ENCODE peak calls at places on chromosomes 1 and 21, in five cellular contexts. B, N, S, F and R are unnamed samples.
A peak's percentile ranks its signal among the peaks of the same experiment; 100 is the strongest.

GRCh38 chr1:12604114-12604874 is 13.7 kb downstream of the DHRS3 start:
- DNase-seq in B (no peak), N (peak; percentile 99), S (peak; percentile 51), F (peak; percentile 94), R (peak; percentile 90)

GRCh38 chr1:183355181-183355580 is 63.0 kb downstream of the NMNAT2 start:
- DNase-seq in B (no peak), N (no peak), S (no peak), F (no peak), R (no peak)

GRCh38 chr21:39630827-39631226 is 18.1 kb downstream of the B3GALT5 start:
- DNase-seq in B (no peak), N (peak; percentile 3), S (no peak), F (no peak), R (no peak)

GRCh38 chr1:37606481-37607263 is 10.9 kb upstream of the GNL2 start:
- DNase-seq in B (no peak), N (peak; percentile 25), S (no peak), F (no peak), R (no peak)

GRCh38 chr1:2135425-2135824 is 59.1 kb downstream of the FAAP20 start:
- DNase-seq in B (peak; percentile 78), N (peak; percentile 85), S (peak; percentile 43), F (peak; percentile 93), R (no peak)

GRCh38 chr21:38567577-38568360 is 69.5 kb upstream of the ERG start:
- DNase-seq in B (no peak), N (peak; percentile 6), S (no peak), F (no peak), R (peak; percentile 4)

GRCh38 chr1:41255978-41256377 is 13.9 kb upstream of the SCMH1 start:
- DNase-seq in B (no peak), N (peak; percentile 8), S (no peak), F (no peak), R (no peak)

GRCh38 chr1:224498574-224499170 is 64.1 kb upstream of the WDR26 start:
- DNase-seq in B (no peak), N (peak; percentile 76), S (peak; percentile 46), F (peak; percentile 89), R (no peak)

GRCh38 chr21:34846601-34847112 is 177.9 kb downstream of the CLIC6 start:
- DNase-seq in B (no peak), N (peak; percentile 89), S (no peak), F (peak; percentile 92), R (peak; percentile 61)

GRCh38 chr1:200707116-200707515 is 31.6 kb upstream of the CAMSAP2 start:
- DNase-seq in B (no peak), N (no peak), S (no peak), F (no peak), R (no peak)

GRCh38 chr1:18778437-18778836 is 81.0 kb downstream of the TAS1R2 start:
- DNase-seq in B (no peak), N (no peak), S (no peak), F (no peak), R (no peak)
- H3K27me3 ChIP-seq in B (peaks cover 3% of the 10 kb centered on the region), N (peaks cover 7% of the 10 kb centered on the region), S (no peaks in the 10 kb centered on the region), F (peaks cover 78% of the 10 kb centered on the region), R (peaks cover 4% of the 10 kb centered on the region)

GRCh38 chr1:212070720-212071302 is 35.3 kb downstream of the DTL start:
- DNase-seq in B (peak; percentile 5), N (peak; percentile 70), S (no peak), F (no peak), R (peak; percentile 8)

GRCh38 chr1:212074313-212074712 is 38.8 kb downstream of the DTL start:
- DNase-seq in B (no peak), N (no peak), S (no peak), F (no peak), R (no peak)

GRCh38 chr1:212072047-212072446 is 36.5 kb downstream of the DTL start:
- DNase-seq in B (no peak), N (no peak), S (no peak), F (no peak), R (no peak)

GRCh38 chr1:212074856-212075255 is 39.3 kb downstream of the DTL start:
- DNase-seq in B (no peak), N (no peak), S (no peak), F (no peak), R (no peak)

GRCh38 chr1:212073490-212073889 is 37.9 kb downstream of the DTL start:
- DNase-seq in B (no peak), N (peak; percentile 4), S (no peak), F (no peak), R (no peak)
- TF ChIP-seq CTCF in B (no peak), N (peak; percentile 25), S (no peak), F (no peak), R (no peak)

GRCh38 chr1:190479028-190479427 is 1.4 kb upstream of the BRINP3 start:
- DNase-seq in B (no peak), N (peak; percentile 5), S (no peak), F (no peak), R (no peak)

GRCh38 chr1:190478193-190479007 is 736 bp upstream of the BRINP3 start:
- DNase-seq in B (no peak), N (peak; percentile 37), S (no peak), F (no peak), R (no peak)

GRCh38 chr1:190477687-190478192 is at the start of gene BRINP3:
- DNase-seq in B (no peak), N (peak; percentile 21), S (no peak), F (no peak), R (no peak)

GRCh38 chr1:190475394-190476250 is 2.0 kb downstream of the BRINP3 start:
- DNase-seq in B (no peak), N (peak; percentile 11), S (peak; percentile 34), F (no peak), R (no peak)

DNA sequence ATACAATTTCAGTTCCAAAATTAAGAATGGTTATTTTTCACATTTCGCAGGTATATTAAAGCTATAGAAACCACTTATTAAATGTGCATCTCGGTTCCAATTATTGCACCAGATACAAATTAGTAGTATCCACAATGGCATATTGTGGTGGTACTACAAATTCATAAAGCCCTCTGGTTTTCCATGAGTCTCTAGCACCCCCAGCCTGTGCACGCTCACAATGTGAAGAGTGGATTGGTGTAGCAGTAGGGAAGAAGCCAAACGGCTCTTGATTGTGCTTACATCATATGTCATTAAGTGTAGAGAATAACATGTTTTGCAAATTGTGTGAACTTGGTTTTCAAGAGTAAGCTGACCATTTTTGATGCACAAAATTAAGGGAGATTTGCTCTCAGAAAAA is 1.9 kb upstream of the BRINP3 start:
- DNase-seq in B (no peak), N (no peak), S (no peak), F (no peak), R (no peak)
- H3K27me3 ChIP-seq in B (peaks cover 39% of the 10 kb centered on the region), N (no peaks in the 10 kb centered on the region), S (peaks cover 9% of the 10 kb centered on the region), F (no peaks in the 10 kb centered on the region), R (no peaks in the 10 kb centered on the region)

DNA sequence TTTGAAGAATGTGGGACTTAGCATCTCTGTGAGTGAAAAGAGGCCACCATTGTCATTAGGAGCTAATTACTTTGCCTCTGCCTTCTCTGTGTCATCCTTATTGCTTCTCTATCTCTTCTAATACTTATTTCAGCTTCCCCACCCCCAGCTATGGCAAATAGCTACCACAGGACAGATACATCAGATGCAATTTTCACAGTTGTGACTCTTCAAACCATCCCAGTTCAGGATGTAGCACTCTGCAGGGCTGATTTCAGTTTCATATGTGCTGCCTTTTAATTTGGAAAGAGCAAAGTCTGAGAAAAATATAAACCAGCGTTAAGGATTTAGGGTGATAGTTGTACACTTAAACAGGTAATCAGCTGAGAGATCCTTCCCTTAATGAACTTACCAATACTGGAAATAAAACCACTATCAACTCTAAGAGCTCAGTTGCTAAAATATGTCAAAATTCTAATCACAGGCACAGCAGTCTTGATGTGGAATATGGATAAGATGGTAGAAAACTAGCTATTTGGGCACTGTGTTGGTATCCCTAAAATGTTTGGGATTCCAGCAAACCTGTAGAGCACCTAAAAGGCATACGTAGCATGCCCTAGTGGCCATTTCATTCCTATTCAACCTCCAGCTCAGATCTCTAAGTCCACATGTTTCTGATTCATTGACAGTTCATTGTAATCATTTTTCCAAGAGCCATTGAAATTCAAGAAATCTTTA is 148.4 kb downstream of the SYT2 start:
- DNase-seq in B (no peak), N (no peak), S (no peak), F (no peak), R (no peak)
- TF ChIP-seq CTCF in B (peak; percentile 14), N (no peak), S (no peak), F (no peak), R (peak; percentile 23)

DNA sequence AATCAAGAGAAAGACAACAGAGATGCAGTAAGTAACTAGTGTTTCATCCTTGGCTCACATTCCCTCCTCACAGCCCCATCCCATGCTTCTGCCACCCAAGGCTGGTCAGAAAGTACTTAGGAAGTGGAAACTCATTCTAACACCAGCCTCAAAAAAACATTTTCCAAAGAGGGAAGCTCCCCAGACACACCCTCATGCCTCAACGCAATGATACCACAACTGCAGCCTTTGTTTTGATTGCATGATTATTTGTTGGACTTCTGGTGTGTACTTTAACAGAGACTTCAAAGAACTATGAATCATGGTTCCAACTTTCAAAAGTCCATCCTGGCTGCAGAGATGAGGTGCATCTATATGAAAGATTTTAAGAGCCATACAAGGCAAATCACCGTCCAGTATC is 45.2 kb upstream of the KCNA3 start:
- DNase-seq in B (no peak), N (no peak), S (no peak), F (no peak), R (no peak)
- H3K27me3 ChIP-seq in B (peaks cover 3% of the 10 kb centered on the region), N (peaks cover 5% of the 10 kb centered on the region), S (no peaks in the 10 kb centered on the region), F (peaks cover 87% of the 10 kb centered on the region), R (no peaks in the 10 kb centered on the region)

DNA sequence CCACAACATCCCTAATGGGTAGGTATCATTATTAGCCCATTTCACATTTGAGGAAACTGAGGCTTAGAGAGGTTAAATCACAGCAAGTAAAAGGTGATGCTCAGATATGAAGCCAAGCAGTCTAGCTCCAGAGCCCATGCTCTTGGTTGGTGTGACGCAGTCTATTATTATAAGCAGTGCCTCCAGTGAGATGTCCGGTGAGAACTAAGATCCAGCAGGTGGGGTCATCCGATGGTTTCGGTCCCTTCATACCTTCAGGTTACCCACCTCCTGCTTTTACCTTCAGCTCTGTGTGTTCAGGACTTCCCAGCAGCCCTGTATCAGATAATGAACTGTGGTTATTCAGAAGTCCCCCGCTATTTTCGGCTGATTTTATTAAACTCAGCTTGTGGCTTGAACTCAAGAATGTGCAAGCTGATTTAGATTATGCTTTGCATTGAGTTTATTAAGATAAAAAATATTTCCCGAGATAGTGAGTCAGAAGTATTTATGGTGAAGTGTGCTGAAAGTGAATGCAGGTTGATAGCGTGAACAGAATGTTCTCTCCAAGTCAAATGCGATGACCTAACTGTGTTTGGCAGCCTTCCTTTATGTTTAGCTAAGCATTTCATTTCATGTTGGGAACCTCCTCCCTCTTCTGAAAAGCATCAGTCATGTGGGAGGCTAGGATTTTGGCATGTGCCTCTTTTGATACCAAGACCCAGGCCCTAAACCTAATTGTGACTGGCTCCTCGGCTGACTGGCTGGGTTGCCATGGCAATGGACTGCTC is 160.9 kb upstream of the UBE2U start:
- DNase-seq in B (peak; percentile 60), N (peak; percentile 98), S (peak; percentile 79), F (peak; percentile 59), R (peak; percentile 83)
- TF ChIP-seq CTCF in B (no peak), N (no peak), S (no peak), F (no peak), R (no peak)

GRCh38 chr1:90725341-90725960 is 8.3 kb upstream of the BARHL2 start:
- DNase-seq in B (no peak), N (no peak), S (no peak), F (no peak), R (no peak)
- H3K27me3 ChIP-seq in B (peaks cover 91% of the 10 kb centered on the region), N (peaks cover 84% of the 10 kb centered on the region), S (peaks cover 84% of the 10 kb centered on the region), F (no peaks in the 10 kb centered on the region), R (peaks cover 85% of the 10 kb centered on the region)